ENCODE peak calls at places on chromosome 20, in five cellular contexts. V is tibial nerve, O is cardiac muscle cell, Z is ovary, X is cardiac fibroblast. W is an unnamed sample.

GRCh38 chr20:18276821-18277220 is 11.5 kb upstream of the ZNF133 start:
- DNase-seq in V (peak), O (peak), Z (peak), X (peak), W (peak)

GRCh38 chr20:63857751-63858392 is 3.4 kb upstream of the ABHD16B start:
- DNase-seq in V (no peak), O (peak), Z (peak), X (no peak), W (no peak)

GRCh38 chr20:47273591-47274235 is 82.8 kb downstream of the ZMYND8 start:
- DNase-seq in V (no peak), O (peak), Z (no peak), X (peak), W (no peak)

GRCh38 chr20:36367907-36368306 is 61.8 kb downstream of the DLGAP4 start:
- DNase-seq in V (no peak), O (no peak), Z (no peak), X (no peak), W (no peak)

GRCh38 chr20:23270427-23270911 is 80.1 kb upstream of the NXT1 start:
- DNase-seq in V (no peak), O (peak), Z (no peak), X (peak), W (no peak)

GRCh38 chr20:7627734-7628663 is 312.3 kb downstream of the HAO1 start:
- DNase-seq in V (no peak), O (peak), Z (no peak), X (peak), W (no peak)

GRCh38 chr20:24098886-24099285 is 110.3 kb upstream of the GGTLC1 start:
- DNase-seq in V (no peak), O (peak), Z (peak), X (peak), W (peak)

GRCh38 chr20:23180451-23180921 is 94.4 kb upstream of the CD93 start:
- DNase-seq in V (peak), O (no peak), Z (peak), X (no peak), W (no peak)

DNA sequence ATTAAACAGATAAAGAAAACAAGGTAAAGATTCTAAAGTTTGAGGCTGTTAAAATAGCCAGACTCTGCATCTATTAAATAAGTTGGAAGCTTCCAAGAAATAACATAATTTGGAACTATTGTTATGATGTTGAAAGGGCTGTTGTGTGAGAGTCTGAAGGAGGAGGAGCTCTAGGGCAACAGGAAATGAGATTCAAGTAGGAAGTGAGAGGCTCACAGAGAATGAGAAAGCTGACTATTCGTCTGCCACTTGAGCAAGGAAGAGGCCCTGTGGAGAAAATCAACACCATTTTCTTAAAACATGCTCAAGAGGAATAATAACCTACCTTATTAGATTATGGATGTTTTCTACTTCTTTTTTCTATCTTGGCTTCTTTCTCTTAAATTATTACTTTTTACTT is 185.2 kb downstream of the SLC24A3 start:
- DNase-seq in V (no peak), O (no peak), Z (no peak), X (peak), W (no peak)
- H3K4me3 ChIP-seq in V (no peak), O (no peak), Z (no peak), X (no peak), W (no peak)

DNA sequence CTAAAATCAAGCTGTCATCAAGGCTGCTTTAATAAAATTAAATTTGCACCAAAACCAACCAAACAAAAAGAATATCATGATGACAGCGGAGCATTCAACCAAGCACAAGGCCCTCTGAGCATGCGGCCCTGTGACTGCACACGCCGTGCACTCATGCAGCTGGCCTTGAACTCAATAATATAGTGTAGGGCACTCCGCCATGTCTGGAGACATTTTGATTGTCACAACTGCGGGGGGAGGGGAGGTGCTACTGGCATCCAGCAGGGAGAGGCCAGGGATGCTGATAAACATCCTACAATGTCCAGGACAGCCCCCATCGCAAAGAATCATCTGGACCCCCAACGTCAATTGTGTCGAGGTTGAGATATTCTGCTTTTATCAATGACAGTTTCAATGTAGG is 9.7 kb downstream of the MOCS3 start:
- DNase-seq in V (no peak), O (no peak), Z (no peak), X (no peak), W (no peak)
- H3K4me3 ChIP-seq in V (no peak), O (no peak), Z (no peak), X (no peak), W (no peak)

DNA sequence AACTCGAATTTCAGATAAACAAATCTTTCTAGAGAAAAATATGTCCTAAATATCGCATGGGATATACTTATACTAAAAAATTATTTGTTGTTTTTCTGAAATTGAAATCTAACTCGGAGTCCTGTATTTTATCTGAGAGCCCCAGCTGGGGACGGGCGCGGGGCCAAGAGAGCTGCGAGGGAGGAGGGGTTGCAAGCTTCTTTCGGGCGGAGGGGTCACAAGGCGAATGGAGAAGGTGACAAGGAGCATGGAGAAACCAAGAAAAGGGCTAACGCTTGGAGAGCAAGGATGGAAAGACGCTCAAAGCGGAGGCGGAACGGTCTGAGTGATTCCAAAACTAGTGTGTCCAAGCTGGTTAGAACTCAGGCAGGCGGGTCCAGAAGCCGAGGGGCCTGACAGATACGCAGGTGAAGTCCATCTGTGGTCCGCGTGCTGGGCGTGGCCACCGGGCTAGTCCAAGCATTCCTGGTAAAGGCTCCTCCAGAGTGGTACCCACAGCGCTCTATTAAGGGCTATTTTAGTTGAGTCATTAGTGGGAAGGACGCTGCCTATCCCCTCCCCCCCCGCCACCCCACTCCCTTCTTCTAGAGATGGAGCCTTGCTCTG is 41.5 kb upstream of the ZNFX1 start:
- DNase-seq in V (no peak), O (no peak), Z (no peak), X (no peak), W (no peak)
- H3K4me3 ChIP-seq in V (peak), O (peak), Z (no peak), X (no peak), W (peak)

GRCh38 chr20:37526238-37526838 is 1.3 kb downstream of the BLCAP start:
- DNase-seq in V (no peak), O (peak), Z (no peak), X (peak), W (no peak)
- H3K4me3 ChIP-seq in V (peak), O (peak), Z (peak), X (peak), W (peak)

DNA sequence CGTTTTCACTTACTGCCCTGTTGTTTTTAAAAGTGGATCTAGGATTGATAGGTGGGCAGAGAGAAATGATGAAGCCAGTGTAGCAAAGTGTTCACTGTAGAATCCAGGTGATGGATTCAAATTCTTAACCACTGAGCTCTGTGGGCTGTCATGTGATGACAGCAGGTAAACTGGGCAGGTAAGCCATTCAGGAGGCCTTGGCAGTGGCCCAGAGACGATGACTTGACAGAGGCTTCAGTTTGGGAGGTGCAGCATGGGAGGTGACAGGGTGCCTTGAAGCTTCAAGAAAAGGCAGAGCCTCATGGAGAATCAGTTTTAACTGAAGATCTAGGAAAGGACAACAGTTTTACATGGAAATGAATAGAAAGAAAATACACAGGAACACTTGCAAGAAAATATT is 2.0 kb downstream of the NAA20 start:
- DNase-seq in V (no peak), O (no peak), Z (no peak), X (no peak), W (no peak)
- H3K4me3 ChIP-seq in V (no peak), O (no peak), Z (no peak), X (no peak), W (peak)

DNA sequence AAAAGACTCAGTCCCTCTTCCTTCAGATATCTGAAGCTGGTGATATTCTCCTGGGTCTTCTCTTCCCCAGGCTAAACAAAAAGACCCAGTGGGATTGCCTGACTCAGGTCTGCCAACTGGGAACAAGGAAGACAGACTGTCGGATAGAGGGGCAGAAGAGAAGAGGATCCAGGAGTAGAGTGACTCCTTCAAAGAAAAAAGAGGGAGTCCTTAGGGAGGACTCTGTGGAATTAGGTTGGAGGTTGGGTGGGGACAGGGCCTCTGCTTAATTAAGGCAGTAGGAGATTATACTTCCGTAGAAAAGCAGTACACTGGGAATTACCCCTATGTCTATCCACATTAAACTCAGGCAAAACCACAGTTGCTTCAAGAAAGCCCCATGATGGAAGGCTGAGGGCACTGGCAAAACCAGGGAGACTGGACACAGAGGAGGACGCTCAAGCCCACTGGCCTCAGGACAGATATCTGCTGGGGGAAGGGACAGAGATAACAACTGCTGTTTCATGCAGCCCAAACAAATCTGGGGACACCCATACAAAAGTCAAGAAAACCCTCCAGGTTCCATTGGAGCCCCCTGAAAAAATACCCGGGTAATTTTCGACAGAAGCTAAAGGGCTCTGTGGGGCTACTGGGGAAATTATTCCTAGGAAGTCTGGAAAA is 5.7 kb downstream of the BCL2L1 start:
- DNase-seq in V (no peak), O (no peak), Z (no peak), X (no peak), W (no peak)
- H3K4me3 ChIP-seq in V (peak), O (no peak), Z (no peak), X (no peak), W (peak)

DNA sequence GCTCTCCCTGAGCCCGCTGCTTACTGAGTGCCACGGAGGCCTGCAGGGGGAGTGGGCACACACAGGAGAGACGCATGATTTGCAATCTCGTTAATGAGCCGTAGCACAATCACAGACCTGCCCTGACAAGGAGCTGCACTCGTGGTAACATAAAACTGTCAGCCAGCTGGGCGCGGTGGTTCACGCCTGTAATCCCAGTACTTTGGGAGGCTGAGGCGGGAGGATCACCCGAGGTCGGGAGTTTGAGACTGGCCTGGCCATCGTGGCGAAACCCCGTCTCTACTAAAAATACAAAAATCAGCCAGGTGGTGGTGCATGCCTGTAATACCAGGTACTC is 111.9 kb downstream of the TAF4 start:
- DNase-seq in V (no peak), O (no peak), Z (no peak), X (no peak), W (no peak)
- H3K4me3 ChIP-seq in V (no peak), O (no peak), Z (no peak), X (no peak), W (no peak)

W was measured in dorsolateral prefrontal cortex.